ENCODE peak calls at places on chromosomes 4 and X, in five cellular contexts. One of them, this sample, is unnamed.

GRCh38 chr4:165112258-165113156 is at the start of gene TMEM192:
- DNase-seq in SK-N-SH: peak
- DNase-seq in type B pancreatic cell: peak
- DNase-seq in endothelial cell: peak
- DNase-seq in CD4-positive, alpha-beta T cell: peak
- DNase-seq in this sample: peak

GRCh38 chrX:24259544-24260240 is 54.2 kb downstream of the SUPT20HL2 start:
- DNase-seq in endothelial cell: peak
- DNase-seq in type B pancreatic cell: no peak
- DNase-seq in CD4-positive, alpha-beta T cell: no peak
- DNase-seq in SK-N-SH: peak
- DNase-seq in this sample: peak

GRCh38 chr4:5925419-5926187 is 32.7 kb upstream of the CRMP1 start:
- DNase-seq in CD4-positive, alpha-beta T cell: no peak
- DNase-seq in SK-N-SH: no peak
- DNase-seq in type B pancreatic cell: no peak
- DNase-seq in endothelial cell: no peak
- DNase-seq in this sample: no peak

GRCh38 chr4:185723619-185724150 is 88.3 kb downstream of the SORBS2 start:
- DNase-seq in endothelial cell: no peak
- DNase-seq in SK-N-SH: no peak
- DNase-seq in type B pancreatic cell: no peak
- DNase-seq in CD4-positive, alpha-beta T cell: no peak
- DNase-seq in this sample: no peak

GRCh38 chr4:153333874-153334273 is 10.6 kb upstream of the MND1 start:
- DNase-seq in CD4-positive, alpha-beta T cell: no peak
- DNase-seq in type B pancreatic cell: no peak
- DNase-seq in endothelial cell: no peak
- DNase-seq in SK-N-SH: no peak
- DNase-seq in this sample: no peak

GRCh38 chr4:151690164-151690856 is 70.5 kb downstream of the GATB start:
- DNase-seq in SK-N-SH: peak
- DNase-seq in type B pancreatic cell: no peak
- DNase-seq in endothelial cell: no peak
- DNase-seq in CD4-positive, alpha-beta T cell: no peak
- DNase-seq in this sample: peak

GRCh38 chr4:90120815-90121214 is 6.4 kb upstream of the CCSER1 start:
- DNase-seq in CD4-positive, alpha-beta T cell: no peak
- DNase-seq in SK-N-SH: no peak
- DNase-seq in endothelial cell: no peak
- DNase-seq in type B pancreatic cell: no peak
- DNase-seq in this sample: no peak

GRCh38 chr4:125244848-125245450 is 69.8 kb upstream of the FAT4 start:
- DNase-seq in type B pancreatic cell: no peak
- DNase-seq in SK-N-SH: no peak
- DNase-seq in CD4-positive, alpha-beta T cell: no peak
- DNase-seq in endothelial cell: no peak
- DNase-seq in this sample: no peak

GRCh38 chr4:47612116-47613023 is 127.3 kb downstream of the ATP10D start:
- DNase-seq in SK-N-SH: no peak
- DNase-seq in endothelial cell: no peak
- DNase-seq in CD4-positive, alpha-beta T cell: no peak
- DNase-seq in type B pancreatic cell: no peak
- DNase-seq in this sample: no peak

GRCh38 chr4:109557433-109557832 is 2.6 kb upstream of the MCUB start:
- DNase-seq in CD4-positive, alpha-beta T cell: no peak
- DNase-seq in endothelial cell: no peak
- DNase-seq in SK-N-SH: no peak
- DNase-seq in type B pancreatic cell: no peak
- DNase-seq in this sample: no peak

GRCh38 chrX:72526534-72527508 is 45.8 kb downstream of the HDAC8 start:
- DNase-seq in endothelial cell: no peak
- DNase-seq in SK-N-SH: no peak
- DNase-seq in type B pancreatic cell: no peak
- DNase-seq in CD4-positive, alpha-beta T cell: no peak
- DNase-seq in this sample: no peak

GRCh38 chrX:154351183-154352011 is 23.0 kb downstream of the FLNA start:
- DNase-seq in SK-N-SH: no peak
- DNase-seq in endothelial cell: no peak
- DNase-seq in CD4-positive, alpha-beta T cell: no peak
- DNase-seq in type B pancreatic cell: no peak
- DNase-seq in this sample: no peak

GRCh38 chrX:20372533-20372932 is 105.8 kb upstream of the RPS6KA3 start:
- DNase-seq in endothelial cell: no peak
- DNase-seq in CD4-positive, alpha-beta T cell: no peak
- DNase-seq in type B pancreatic cell: no peak
- DNase-seq in SK-N-SH: no peak
- DNase-seq in this sample: no peak

GRCh38 chr4:87811977-87812376 is 12.6 kb downstream of the IBSP start:
- DNase-seq in type B pancreatic cell: no peak
- DNase-seq in CD4-positive, alpha-beta T cell: no peak
- DNase-seq in endothelial cell: no peak
- DNase-seq in SK-N-SH: no peak
- DNase-seq in this sample: no peak

GRCh38 chr4:6011686-6012085 is 6.5 kb downstream of the C4orf50 start:
- DNase-seq in SK-N-SH: peak
- DNase-seq in CD4-positive, alpha-beta T cell: no peak
- DNase-seq in type B pancreatic cell: no peak
- DNase-seq in endothelial cell: no peak
- DNase-seq in this sample: no peak

GRCh38 chr4:53064609-53065008 is 202.5 kb downstream of the RASL11B start:
- DNase-seq in CD4-positive, alpha-beta T cell: no peak
- DNase-seq in SK-N-SH: no peak
- DNase-seq in type B pancreatic cell: no peak
- DNase-seq in endothelial cell: no peak
- DNase-seq in this sample: no peak

GRCh38 chrX:40479777-40480318 is 100.9 kb upstream of the ATP6AP2 start:
- DNase-seq in type B pancreatic cell: no peak
- DNase-seq in endothelial cell: no peak
- DNase-seq in CD4-positive, alpha-beta T cell: no peak
- DNase-seq in SK-N-SH: no peak
- DNase-seq in this sample: no peak

GRCh38 chr4:185914583-185915199 is 102.7 kb upstream of the SORBS2 start:
- DNase-seq in CD4-positive, alpha-beta T cell: no peak
- DNase-seq in type B pancreatic cell: no peak
- DNase-seq in endothelial cell: no peak
- DNase-seq in SK-N-SH: peak
- DNase-seq in this sample: no peak

GRCh38 chr4:67019670-67020069 is 525.6 kb downstream of the CENPC start:
- DNase-seq in endothelial cell: no peak
- DNase-seq in CD4-positive, alpha-beta T cell: no peak
- DNase-seq in SK-N-SH: no peak
- DNase-seq in type B pancreatic cell: no peak
- DNase-seq in this sample: no peak

GRCh38 chrX:26557691-26558321 is 341.8 kb downstream of the MAGEB5 start:
- DNase-seq in SK-N-SH: no peak
- DNase-seq in endothelial cell: no peak
- DNase-seq in type B pancreatic cell: no peak
- DNase-seq in CD4-positive, alpha-beta T cell: no peak
- DNase-seq in this sample: no peak

GRCh38 chr4:20408596-20408995 is 156.9 kb downstream of the SLIT2 start:
- DNase-seq in SK-N-SH: no peak
- DNase-seq in CD4-positive, alpha-beta T cell: no peak
- DNase-seq in endothelial cell: no peak
- DNase-seq in type B pancreatic cell: no peak
- DNase-seq in this sample: no peak

GRCh38 chrX:103889216-103889615 is 57.2 kb upstream of the RAB9B start:
- DNase-seq in endothelial cell: no peak
- DNase-seq in SK-N-SH: no peak
- DNase-seq in CD4-positive, alpha-beta T cell: no peak
- DNase-seq in type B pancreatic cell: no peak
- DNase-seq in this sample: no peak

GRCh38 chr4:16442296-16442695 is 216.0 kb upstream of the TAPT1 start:
- DNase-seq in CD4-positive, alpha-beta T cell: no peak
- DNase-seq in type B pancreatic cell: no peak
- DNase-seq in SK-N-SH: no peak
- DNase-seq in endothelial cell: no peak
- DNase-seq in this sample: no peak

GRCh38 chr4:158782539-158783360 is 13.9 kb downstream of the FNIP2 start:
- DNase-seq in CD4-positive, alpha-beta T cell: no peak
- DNase-seq in type B pancreatic cell: no peak
- DNase-seq in SK-N-SH: no peak
- DNase-seq in endothelial cell: no peak
- DNase-seq in this sample: no peak

GRCh38 chrX:77622233-77622632 is 163.8 kb downstream of the ATRX start:
- DNase-seq in endothelial cell: no peak
- DNase-seq in CD4-positive, alpha-beta T cell: no peak
- DNase-seq in type B pancreatic cell: no peak
- DNase-seq in SK-N-SH: no peak
- DNase-seq in this sample: no peak

GRCh38 chr4:5888222-5888701 is 4.6 kb downstream of the CRMP1 start:
- DNase-seq in endothelial cell: peak
- DNase-seq in SK-N-SH: peak
- DNase-seq in type B pancreatic cell: no peak
- DNase-seq in CD4-positive, alpha-beta T cell: no peak
- DNase-seq in this sample: no peak

GRCh38 chrX:115966920-115967319 is 203.6 kb upstream of the AGTR2 start:
- DNase-seq in endothelial cell: no peak
- DNase-seq in SK-N-SH: peak
- DNase-seq in CD4-positive, alpha-beta T cell: no peak
- DNase-seq in type B pancreatic cell: no peak
- DNase-seq in this sample: no peak

GRCh38 chr4:74932832-74933561 is at the start of gene PARM1:
- DNase-seq in type B pancreatic cell: peak
- DNase-seq in SK-N-SH: peak
- DNase-seq in endothelial cell: peak
- DNase-seq in CD4-positive, alpha-beta T cell: no peak
- DNase-seq in this sample: peak
- TF ChIP-seq CTCF in type B pancreatic cell: peak
- TF ChIP-seq CTCF in SK-N-SH: peak
- TF ChIP-seq CTCF in endothelial cell: peak
- TF ChIP-seq CTCF in CD4-positive, alpha-beta T cell: no peak
- TF ChIP-seq CTCF in this sample: peak

DNA sequence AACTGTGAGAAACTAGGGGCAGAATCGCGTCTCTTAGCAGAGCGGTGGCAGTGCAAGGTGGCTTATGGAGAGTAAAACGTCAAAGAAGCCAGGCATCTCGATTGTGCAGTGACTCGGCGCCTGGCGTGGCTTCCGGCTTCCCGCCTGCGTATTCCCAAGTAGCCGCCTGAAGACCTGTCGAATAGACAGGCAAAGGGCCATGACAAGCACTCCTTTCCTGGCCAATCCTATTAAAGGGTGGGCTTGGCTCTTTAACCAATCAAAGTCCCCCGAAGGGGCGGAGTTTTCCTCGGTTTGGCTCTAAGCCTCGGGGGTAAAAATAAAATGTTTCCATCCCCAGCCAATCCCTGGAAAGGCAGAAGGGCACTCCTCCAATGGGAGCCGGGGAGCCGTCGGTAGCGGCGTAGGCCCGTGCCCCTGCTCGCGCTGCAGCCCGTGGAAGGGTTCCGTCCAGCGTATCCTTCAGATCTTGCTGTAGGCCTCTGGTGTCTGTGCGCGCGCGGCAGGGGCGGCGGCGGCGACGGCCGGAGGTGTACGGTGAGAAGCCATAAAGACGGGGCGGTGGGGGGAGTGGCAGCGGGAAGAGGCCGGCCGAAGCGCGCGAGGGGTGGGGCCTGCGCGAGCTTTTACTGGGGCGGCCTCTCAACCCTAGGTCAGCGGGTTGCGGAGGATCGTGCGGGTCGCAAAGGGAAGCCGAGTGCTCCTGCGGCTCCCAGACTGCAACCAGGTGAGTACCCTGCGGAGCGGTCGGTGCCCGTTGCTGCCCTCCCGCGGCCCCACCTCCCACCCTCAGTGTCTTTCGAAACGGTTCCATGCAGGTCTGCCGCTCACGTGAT is at the start of gene KANTR:
- DNase-seq in endothelial cell: peak
- DNase-seq in type B pancreatic cell: peak
- DNase-seq in CD4-positive, alpha-beta T cell: peak
- DNase-seq in SK-N-SH: peak
- DNase-seq in this sample: peak
- TF ChIP-seq CTCF in endothelial cell: no peak
- TF ChIP-seq CTCF in type B pancreatic cell: no peak
- TF ChIP-seq CTCF in CD4-positive, alpha-beta T cell: no peak
- TF ChIP-seq CTCF in SK-N-SH: no peak
- TF ChIP-seq CTCF in this sample: no peak

GRCh38 chr4:40245794-40246546 is 49.1 kb downstream of the RHOH start:
- DNase-seq in type B pancreatic cell: no peak
- DNase-seq in SK-N-SH: no peak
- DNase-seq in CD4-positive, alpha-beta T cell: no peak
- DNase-seq in endothelial cell: no peak
- DNase-seq in this sample: no peak
- TF ChIP-seq CTCF in type B pancreatic cell: no peak
- TF ChIP-seq CTCF in SK-N-SH: no peak
- TF ChIP-seq CTCF in CD4-positive, alpha-beta T cell: no peak
- TF ChIP-seq CTCF in endothelial cell: no peak
- TF ChIP-seq CTCF in this sample: no peak

GRCh38 chr4:2254665-2255500 is 7.0 kb downstream of the MXD4 start:
- DNase-seq in endothelial cell: no peak
- DNase-seq in type B pancreatic cell: no peak
- DNase-seq in CD4-positive, alpha-beta T cell: no peak
- DNase-seq in SK-N-SH: peak
- DNase-seq in this sample: no peak

GRCh38 chr4:2257361-2258001 is 4.4 kb downstream of the MXD4 start:
- DNase-seq in type B pancreatic cell: no peak
- DNase-seq in CD4-positive, alpha-beta T cell: no peak
- DNase-seq in endothelial cell: peak
- DNase-seq in SK-N-SH: peak
- DNase-seq in this sample: no peak

GRCh38 chr4:2256156-2256731 is 5.7 kb downstream of the MXD4 start:
- DNase-seq in CD4-positive, alpha-beta T cell: no peak
- DNase-seq in type B pancreatic cell: no peak
- DNase-seq in endothelial cell: peak
- DNase-seq in SK-N-SH: peak
- DNase-seq in this sample: no peak

GRCh38 chr4:2256781-2257191 is 5.1 kb downstream of the MXD4 start:
- DNase-seq in CD4-positive, alpha-beta T cell: no peak
- DNase-seq in type B pancreatic cell: no peak
- DNase-seq in endothelial cell: peak
- DNase-seq in SK-N-SH: peak
- DNase-seq in this sample: no peak

GRCh38 chr4:2255501-2256155 is 6.3 kb downstream of the MXD4 start:
- DNase-seq in CD4-positive, alpha-beta T cell: no peak
- DNase-seq in type B pancreatic cell: peak
- DNase-seq in endothelial cell: no peak
- DNase-seq in SK-N-SH: peak
- DNase-seq in this sample: no peak
- TF ChIP-seq CTCF in CD4-positive, alpha-beta T cell: no peak
- TF ChIP-seq CTCF in type B pancreatic cell: no peak
- TF ChIP-seq CTCF in endothelial cell: no peak
- TF ChIP-seq CTCF in SK-N-SH: no peak
- TF ChIP-seq CTCF in this sample: no peak

This sample was measured in AG09319.